ENCODE peak calls at places on chromosomes 11 and 22, in six cellular contexts. One of them, this sample, is unnamed.
A peak's percentile ranks its signal among the peaks of the same experiment; 100 is the strongest.

GRCh38 chr11:103525069-103525468 is 415.8 kb downstream of the DYNC2H1 start:
- DNase-seq in HCT116: no peak
- DNase-seq in HepG2: no peak
- DNase-seq in H1: no peak
- DNase-seq in K562: no peak
- DNase-seq in GM12878: no peak
- DNase-seq in this sample: no peak

GRCh38 chr22:22461111-22461510 is 47.4 kb downstream of the ZNF280B start:
- DNase-seq in HCT116: no peak
- DNase-seq in HepG2: no peak
- DNase-seq in H1: no peak
- DNase-seq in K562: no peak
- DNase-seq in GM12878: no peak
- DNase-seq in this sample: no peak

GRCh38 chr11:80593981-80594380 is 1153.2 kb upstream of the TENM4 start:
- DNase-seq in HCT116: no peak
- DNase-seq in HepG2: peak; percentile 28
- DNase-seq in H1: no peak
- DNase-seq in K562: no peak
- DNase-seq in GM12878: no peak
- DNase-seq in this sample: no peak

GRCh38 chr11:70544774-70545625 is 146.7 kb downstream of the CTTN start:
- DNase-seq in HCT116: no peak
- DNase-seq in HepG2: no peak
- DNase-seq in H1: no peak
- DNase-seq in K562: no peak
- DNase-seq in GM12878: no peak
- DNase-seq in this sample: peak; percentile 79

GRCh38 chr11:7548659-7549283 is 35.0 kb downstream of the PPFIBP2 start:
- DNase-seq in HCT116: peak; percentile 16
- DNase-seq in HepG2: peak; percentile 25
- DNase-seq in H1: peak; percentile 73
- DNase-seq in K562: peak; percentile 50
- DNase-seq in GM12878: no peak
- DNase-seq in this sample: peak; percentile 38

GRCh38 chr11:116849491-116849890 is 12.1 kb upstream of the APOA1 start:
- DNase-seq in HCT116: no peak
- DNase-seq in HepG2: no peak
- DNase-seq in H1: no peak
- DNase-seq in K562: no peak
- DNase-seq in GM12878: no peak
- DNase-seq in this sample: no peak

GRCh38 chr22:45640941-45641621 is 30.6 kb upstream of the ATXN10 start:
- DNase-seq in HCT116: no peak
- DNase-seq in HepG2: no peak
- DNase-seq in H1: no peak
- DNase-seq in K562: no peak
- DNase-seq in GM12878: no peak
- DNase-seq in this sample: no peak

GRCh38 chr11:63543711-63544110 is 7.1 kb downstream of the PLAAT4 start:
- DNase-seq in HCT116: no peak
- DNase-seq in HepG2: no peak
- DNase-seq in H1: no peak
- DNase-seq in K562: no peak
- DNase-seq in GM12878: no peak
- DNase-seq in this sample: no peak

GRCh38 chr11:34636127-34636526 is 15.2 kb downstream of the EHF start:
- DNase-seq in HCT116: no peak
- DNase-seq in HepG2: no peak
- DNase-seq in H1: no peak
- DNase-seq in K562: no peak
- DNase-seq in GM12878: no peak
- DNase-seq in this sample: no peak

GRCh38 chr22:50705219-50705691 is 32.6 kb downstream of the SHANK3 start:
- DNase-seq in HCT116: no peak
- DNase-seq in HepG2: no peak
- DNase-seq in H1: peak; percentile 87
- DNase-seq in K562: peak; percentile 61
- DNase-seq in GM12878: no peak
- DNase-seq in this sample: peak; percentile 51

GRCh38 chr22:43345761-43346261 is 2.6 kb upstream of the SCUBE1 start:
- DNase-seq in HCT116: no peak
- DNase-seq in HepG2: peak; percentile 46
- DNase-seq in H1: no peak
- DNase-seq in K562: peak; percentile 24
- DNase-seq in GM12878: no peak
- DNase-seq in this sample: no peak

GRCh38 chr11:73854680-73855079 is 22.0 kb downstream of the COA4 start:
- DNase-seq in HCT116: no peak
- DNase-seq in HepG2: no peak
- DNase-seq in H1: no peak
- DNase-seq in K562: no peak
- DNase-seq in GM12878: no peak
- DNase-seq in this sample: no peak

GRCh38 chr11:1453611-1454386 is 32.8 kb downstream of the MOB2 start:
- DNase-seq in HCT116: no peak
- DNase-seq in HepG2: peak; percentile 44
- DNase-seq in H1: peak; percentile 74
- DNase-seq in K562: peak; percentile 53
- DNase-seq in GM12878: peak; percentile 2
- DNase-seq in this sample: no peak

GRCh38 chr11:440065-441042 is 1.5 kb downstream of the ANO9 start:
- DNase-seq in HCT116: no peak
- DNase-seq in HepG2: peak; percentile 32
- DNase-seq in H1: no peak
- DNase-seq in K562: peak; percentile 72
- DNase-seq in GM12878: no peak
- DNase-seq in this sample: no peak

GRCh38 chr11:122864386-122864785 is 18.2 kb upstream of the JHY start:
- DNase-seq in HCT116: no peak
- DNase-seq in HepG2: no peak
- DNase-seq in H1: no peak
- DNase-seq in K562: no peak
- DNase-seq in GM12878: no peak
- DNase-seq in this sample: no peak

GRCh38 chr11:19718976-19719375 is 6.3 kb downstream of the NAV2 start:
- DNase-seq in HCT116: no peak
- DNase-seq in HepG2: no peak
- DNase-seq in H1: no peak
- DNase-seq in K562: no peak
- DNase-seq in GM12878: no peak
- DNase-seq in this sample: no peak

GRCh38 chr11:113677648-113678047 is 28.5 kb downstream of the TMPRSS5 start:
- DNase-seq in HCT116: no peak
- DNase-seq in HepG2: no peak
- DNase-seq in H1: no peak
- DNase-seq in K562: no peak
- DNase-seq in GM12878: no peak
- DNase-seq in this sample: no peak

GRCh38 chr11:68828155-68828931 is 13.4 kb downstream of the CPT1A start:
- DNase-seq in HCT116: no peak
- DNase-seq in HepG2: no peak
- DNase-seq in H1: no peak
- DNase-seq in K562: no peak
- DNase-seq in GM12878: no peak
- DNase-seq in this sample: no peak

GRCh38 chr11:57133616-57134015 is 48.1 kb upstream of the LRRC55 start:
- DNase-seq in HCT116: no peak
- DNase-seq in HepG2: no peak
- DNase-seq in H1: no peak
- DNase-seq in K562: no peak
- DNase-seq in GM12878: no peak
- DNase-seq in this sample: no peak

GRCh38 chr22:22380098-22381030 is 128.2 kb downstream of the ZNF280B start:
- DNase-seq in HCT116: no peak
- DNase-seq in HepG2: no peak
- DNase-seq in H1: peak; percentile 82
- DNase-seq in K562: peak; percentile 80
- DNase-seq in GM12878: no peak
- DNase-seq in this sample: no peak

GRCh38 chr22:30212363-30212995 is 34.1 kb downstream of the LIF start:
- DNase-seq in HCT116: peak; percentile 93
- DNase-seq in HepG2: peak; percentile 96
- DNase-seq in H1: no peak
- DNase-seq in K562: peak; percentile 40
- DNase-seq in GM12878: no peak
- DNase-seq in this sample: no peak

GRCh38 chr11:105298630-105299029 is 159.1 kb upstream of the CARD18 start:
- DNase-seq in HCT116: no peak
- DNase-seq in HepG2: no peak
- DNase-seq in H1: no peak
- DNase-seq in K562: no peak
- DNase-seq in GM12878: no peak
- DNase-seq in this sample: no peak

GRCh38 chr11:66934971-66935779 is 23.0 kb downstream of the PC start:
- DNase-seq in HCT116: no peak
- DNase-seq in HepG2: no peak
- DNase-seq in H1: no peak
- DNase-seq in K562: peak; percentile 92
- DNase-seq in GM12878: no peak
- DNase-seq in this sample: no peak

GRCh38 chr11:124915541-124916369 is 3.3 kb upstream of the HEPN1 start:
- DNase-seq in HCT116: no peak
- DNase-seq in HepG2: no peak
- DNase-seq in H1: no peak
- DNase-seq in K562: no peak
- DNase-seq in GM12878: no peak
- DNase-seq in this sample: no peak
- H3K4me3 ChIP-seq in HCT116: no peak overlapping the region
- H3K4me3 ChIP-seq in HepG2: no peak overlapping the region
- H3K4me3 ChIP-seq in H1: no peak overlapping the region
- H3K4me3 ChIP-seq in K562: no peak overlapping the region
- H3K4me3 ChIP-seq in GM12878: no peak overlapping the region
- H3K4me3 ChIP-seq in this sample: no peak overlapping the region

DNA sequence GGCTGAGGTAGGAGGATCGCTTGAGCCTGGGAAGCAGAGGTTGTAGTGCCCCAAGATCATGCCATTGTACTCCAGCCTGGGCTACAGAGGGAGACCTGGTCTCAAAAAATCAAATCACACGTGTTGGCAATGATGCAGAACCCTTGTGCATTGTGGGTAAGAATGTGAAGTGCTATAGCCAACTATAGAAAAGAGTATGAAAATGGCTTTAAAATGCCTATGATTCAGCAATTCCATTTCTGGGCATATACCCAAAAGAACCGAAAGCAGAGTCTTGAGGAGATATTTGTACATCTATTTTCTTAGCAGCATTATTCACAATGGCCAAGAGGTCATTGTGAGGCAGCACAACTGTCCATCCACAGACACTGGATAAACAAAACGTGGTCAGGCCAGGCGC is 2.6 kb upstream of the FADS3 start:
- DNase-seq in HCT116: no peak
- DNase-seq in HepG2: no peak
- DNase-seq in H1: no peak
- DNase-seq in K562: no peak
- DNase-seq in GM12878: no peak
- DNase-seq in this sample: no peak
- TF ChIP-seq ZNF274 in HCT116: no peak
- TF ChIP-seq ZNF274 in HepG2: no peak
- TF ChIP-seq ZNF274 in H1: no peak
- TF ChIP-seq ZNF274 in K562: no peak
- TF ChIP-seq ZNF274 in GM12878: no peak
- TF ChIP-seq ZNF274 in this sample: no peak

GRCh38 chr11:120350637-120351036 is 14.4 kb downstream of the ARHGEF12 start:
- DNase-seq in HCT116: no peak
- DNase-seq in HepG2: no peak
- DNase-seq in H1: no peak
- DNase-seq in K562: no peak
- DNase-seq in GM12878: no peak
- DNase-seq in this sample: no peak

GRCh38 chr11:120357620-120358019 is 21.4 kb downstream of the ARHGEF12 start:
- DNase-seq in HCT116: no peak
- DNase-seq in HepG2: no peak
- DNase-seq in H1: no peak
- DNase-seq in K562: no peak
- DNase-seq in GM12878: no peak
- DNase-seq in this sample: no peak

GRCh38 chr11:120354068-120354467 is 17.9 kb downstream of the ARHGEF12 start:
- DNase-seq in HCT116: no peak
- DNase-seq in HepG2: no peak
- DNase-seq in H1: no peak
- DNase-seq in K562: no peak
- DNase-seq in GM12878: no peak
- DNase-seq in this sample: no peak

GRCh38 chr11:120354779-120355178 is 18.6 kb downstream of the ARHGEF12 start:
- DNase-seq in HCT116: no peak
- DNase-seq in HepG2: peak; percentile 22
- DNase-seq in H1: no peak
- DNase-seq in K562: no peak
- DNase-seq in GM12878: no peak
- DNase-seq in this sample: no peak

GRCh38 chr11:120352405-120352804 is 16.2 kb downstream of the ARHGEF12 start:
- DNase-seq in HCT116: no peak
- DNase-seq in HepG2: no peak
- DNase-seq in H1: no peak
- DNase-seq in K562: peak; percentile 48
- DNase-seq in GM12878: no peak
- DNase-seq in this sample: no peak
- H3K9ac ChIP-seq in HCT116: no peak overlapping the region
- H3K9ac ChIP-seq in HepG2: no peak overlapping the region
- H3K9ac ChIP-seq in H1: no peak overlapping the region
- H3K9ac ChIP-seq in K562: peak overlapping the region; percentile 42
- H3K9ac ChIP-seq in GM12878: no peak overlapping the region
- H3K9ac ChIP-seq in this sample: no peak overlapping the region

GRCh38 chr22:46652081-46652929 is 32.1 kb downstream of the GRAMD4 start:
- DNase-seq in HCT116: no peak
- DNase-seq in HepG2: peak; percentile 91
- DNase-seq in H1: no peak
- DNase-seq in K562: peak; percentile 66
- DNase-seq in GM12878: no peak
- DNase-seq in this sample: no peak

GRCh38 chr22:46654927-46655595 is 34.9 kb downstream of the GRAMD4 start:
- DNase-seq in HCT116: no peak
- DNase-seq in HepG2: no peak
- DNase-seq in H1: no peak
- DNase-seq in K562: no peak
- DNase-seq in GM12878: no peak
- DNase-seq in this sample: no peak

GRCh38 chr22:46652930-46653331 is 32.7 kb downstream of the GRAMD4 start:
- DNase-seq in HCT116: no peak
- DNase-seq in HepG2: peak; percentile 62
- DNase-seq in H1: no peak
- DNase-seq in K562: no peak
- DNase-seq in GM12878: no peak
- DNase-seq in this sample: no peak

GRCh38 chr22:46654426-46654825 is 34.2 kb downstream of the GRAMD4 start:
- DNase-seq in HCT116: no peak
- DNase-seq in HepG2: no peak
- DNase-seq in H1: no peak
- DNase-seq in K562: no peak
- DNase-seq in GM12878: no peak
- DNase-seq in this sample: no peak

DNA sequence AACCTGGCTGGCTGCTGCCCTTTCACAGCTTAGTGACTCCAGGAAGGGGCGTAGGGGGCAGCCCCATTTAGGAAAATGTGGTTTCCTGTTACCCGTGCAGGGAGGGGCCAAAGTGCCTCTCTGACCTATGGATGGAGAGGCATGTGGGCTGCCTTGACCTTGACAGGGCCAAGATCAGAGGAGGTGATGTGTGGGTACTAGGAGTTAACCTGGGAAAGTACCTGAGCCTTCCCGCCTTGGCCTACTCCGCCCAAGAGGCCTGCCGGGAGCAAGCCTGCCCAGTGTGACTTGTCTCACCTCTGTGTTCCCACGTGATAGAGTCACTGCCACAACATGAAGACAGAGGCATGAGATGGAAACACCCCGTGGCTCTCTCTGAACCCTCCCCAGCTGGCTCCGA is 33.4 kb downstream of the GRAMD4 start:
- DNase-seq in HCT116: no peak
- DNase-seq in HepG2: no peak
- DNase-seq in H1: no peak
- DNase-seq in K562: no peak
- DNase-seq in GM12878: peak; percentile 31
- DNase-seq in this sample: no peak
- H3K4me3 ChIP-seq in HCT116: no peak overlapping the region
- H3K4me3 ChIP-seq in HepG2: no peak overlapping the region
- H3K4me3 ChIP-seq in H1: no peak overlapping the region
- H3K4me3 ChIP-seq in K562: no peak overlapping the region
- H3K4me3 ChIP-seq in GM12878: no peak overlapping the region
- H3K4me3 ChIP-seq in this sample: no peak overlapping the region